ENCODE peak calls at places on chromosomes 13 and 19, in eight cellular contexts. One of them, this sample, is unnamed.

GRCh38 chr13:48749699-48750473 is 96.2 kb downstream of the CYSLTR2 start:
- DNase-seq in stomach: peak
- DNase-seq in H1: peak
- DNase-seq in transverse colon: peak
- DNase-seq in K562: peak
- DNase-seq in A549: peak
- DNase-seq in HepG2: peak
- DNase-seq in GM12878: peak
- DNase-seq in this sample: peak

GRCh38 chr13:94154362-94154761 is 325.1 kb downstream of the DCT start:
- DNase-seq in GM12878: no peak
- DNase-seq in A549: no peak
- DNase-seq in K562: no peak
- DNase-seq in transverse colon: no peak
- DNase-seq in stomach: peak
- DNase-seq in H1: no peak
- DNase-seq in HepG2: peak
- DNase-seq in this sample: no peak

GRCh38 chr13:101919541-101920306 is 467.2 kb downstream of the ITGBL1 start:
- DNase-seq in transverse colon: no peak
- DNase-seq in A549: no peak
- DNase-seq in H1: no peak
- DNase-seq in stomach: no peak
- DNase-seq in GM12878: no peak
- DNase-seq in HepG2: no peak
- DNase-seq in K562: no peak
- DNase-seq in this sample: no peak

GRCh38 chr13:90800082-90800746 is 547.3 kb upstream of the MIR17HG start:
- DNase-seq in K562: no peak
- DNase-seq in A549: no peak
- DNase-seq in GM12878: no peak
- DNase-seq in HepG2: no peak
- DNase-seq in transverse colon: peak
- DNase-seq in stomach: no peak
- DNase-seq in H1: no peak
- DNase-seq in this sample: peak

GRCh38 chr13:109180905-109181425 is 551.6 kb downstream of the MYO16 start:
- DNase-seq in HepG2: peak
- DNase-seq in stomach: no peak
- DNase-seq in A549: no peak
- DNase-seq in H1: no peak
- DNase-seq in GM12878: no peak
- DNase-seq in K562: no peak
- DNase-seq in transverse colon: no peak
- DNase-seq in this sample: no peak

GRCh38 chr19:58330458-58330857 is 3.7 kb downstream of the ZSCAN22 start:
- DNase-seq in HepG2: no peak
- DNase-seq in H1: no peak
- DNase-seq in transverse colon: no peak
- DNase-seq in stomach: peak
- DNase-seq in K562: peak
- DNase-seq in A549: no peak
- DNase-seq in GM12878: no peak
- DNase-seq in this sample: no peak

GRCh38 chr19:18656337-18657086 is 19.7 kb downstream of the KLHL26 start:
- DNase-seq in GM12878: no peak
- DNase-seq in transverse colon: no peak
- DNase-seq in H1: no peak
- DNase-seq in A549: no peak
- DNase-seq in HepG2: no peak
- DNase-seq in K562: no peak
- DNase-seq in stomach: no peak
- DNase-seq in this sample: no peak

GRCh38 chr13:109665211-109665610 is 121.2 kb downstream of the IRS2 start:
- DNase-seq in transverse colon: no peak
- DNase-seq in A549: no peak
- DNase-seq in K562: no peak
- DNase-seq in stomach: no peak
- DNase-seq in GM12878: no peak
- DNase-seq in HepG2: no peak
- DNase-seq in H1: no peak
- DNase-seq in this sample: no peak

GRCh38 chr19:39413903-39414608 is 1.6 kb downstream of the PLEKHG2 start:
- DNase-seq in H1: no peak
- DNase-seq in K562: peak
- DNase-seq in A549: peak
- DNase-seq in transverse colon: peak
- DNase-seq in stomach: no peak
- DNase-seq in GM12878: no peak
- DNase-seq in HepG2: peak
- DNase-seq in this sample: peak

GRCh38 chr13:96200810-96201209 is 110.9 kb downstream of the HS6ST3 start:
- DNase-seq in H1: no peak
- DNase-seq in GM12878: no peak
- DNase-seq in HepG2: no peak
- DNase-seq in A549: no peak
- DNase-seq in stomach: no peak
- DNase-seq in transverse colon: no peak
- DNase-seq in K562: no peak
- DNase-seq in this sample: no peak

GRCh38 chr19:7534531-7534980 is 961 bp upstream of the PNPLA6 start:
- DNase-seq in transverse colon: peak
- DNase-seq in K562: peak
- DNase-seq in H1: peak
- DNase-seq in HepG2: peak
- DNase-seq in stomach: peak
- DNase-seq in GM12878: no peak
- DNase-seq in A549: peak
- DNase-seq in this sample: peak

GRCh38 chr13:44181938-44182337 is 191.7 kb upstream of the SERP2 start:
- DNase-seq in H1: no peak
- DNase-seq in K562: no peak
- DNase-seq in A549: no peak
- DNase-seq in GM12878: no peak
- DNase-seq in stomach: no peak
- DNase-seq in transverse colon: no peak
- DNase-seq in HepG2: no peak
- DNase-seq in this sample: no peak

GRCh38 chr13:25190256-25190655 is 18.2 kb upstream of the AMER2 start:
- DNase-seq in A549: no peak
- DNase-seq in GM12878: no peak
- DNase-seq in K562: no peak
- DNase-seq in stomach: no peak
- DNase-seq in H1: no peak
- DNase-seq in HepG2: no peak
- DNase-seq in transverse colon: no peak
- DNase-seq in this sample: no peak

GRCh38 chr19:34452671-34453253 is 24.6 kb downstream of the UBA2 start:
- DNase-seq in H1: no peak
- DNase-seq in HepG2: no peak
- DNase-seq in K562: no peak
- DNase-seq in A549: no peak
- DNase-seq in stomach: no peak
- DNase-seq in GM12878: no peak
- DNase-seq in transverse colon: no peak
- DNase-seq in this sample: no peak

GRCh38 chr19:56837004-56837403 is 3.5 kb downstream of the PEG3 start:
- DNase-seq in H1: no peak
- DNase-seq in transverse colon: no peak
- DNase-seq in stomach: no peak
- DNase-seq in K562: no peak
- DNase-seq in A549: no peak
- DNase-seq in HepG2: peak
- DNase-seq in GM12878: no peak
- DNase-seq in this sample: peak

GRCh38 chr13:40624338-40624737 is 42.1 kb downstream of the FOXO1 start:
- DNase-seq in K562: no peak
- DNase-seq in A549: no peak
- DNase-seq in transverse colon: no peak
- DNase-seq in GM12878: no peak
- DNase-seq in H1: no peak
- DNase-seq in HepG2: no peak
- DNase-seq in stomach: no peak
- DNase-seq in this sample: no peak

GRCh38 chr13:46373623-46374022 is 13.4 kb downstream of the RUBCNL start:
- DNase-seq in stomach: no peak
- DNase-seq in GM12878: no peak
- DNase-seq in HepG2: no peak
- DNase-seq in K562: no peak
- DNase-seq in H1: no peak
- DNase-seq in transverse colon: peak
- DNase-seq in A549: no peak
- DNase-seq in this sample: no peak

GRCh38 chr13:95403349-95404140 is 102.3 kb upstream of the ABCC4 start:
- DNase-seq in stomach: no peak
- DNase-seq in A549: no peak
- DNase-seq in H1: peak
- DNase-seq in HepG2: no peak
- DNase-seq in GM12878: no peak
- DNase-seq in transverse colon: no peak
- DNase-seq in K562: no peak
- DNase-seq in this sample: no peak

GRCh38 chr19:53908106-53908932 is 759 bp upstream of the CACNG7 start:
- DNase-seq in H1: no peak
- DNase-seq in transverse colon: no peak
- DNase-seq in GM12878: no peak
- DNase-seq in HepG2: no peak
- DNase-seq in stomach: peak
- DNase-seq in K562: peak
- DNase-seq in A549: peak
- DNase-seq in this sample: peak

GRCh38 chr13:99516153-99516929 is 15.1 kb downstream of the TM9SF2 start:
- DNase-seq in GM12878: no peak
- DNase-seq in A549: no peak
- DNase-seq in K562: no peak
- DNase-seq in H1: no peak
- DNase-seq in HepG2: no peak
- DNase-seq in stomach: no peak
- DNase-seq in transverse colon: no peak
- DNase-seq in this sample: no peak

GRCh38 chr19:39389621-39390414 is 1.1 kb downstream of the PAF1 start:
- DNase-seq in K562: no peak
- DNase-seq in GM12878: no peak
- DNase-seq in transverse colon: no peak
- DNase-seq in stomach: no peak
- DNase-seq in HepG2: no peak
- DNase-seq in H1: no peak
- DNase-seq in A549: no peak
- DNase-seq in this sample: no peak

GRCh38 chr13:99655351-99656091 is 154.2 kb downstream of the TM9SF2 start:
- DNase-seq in stomach: no peak
- DNase-seq in GM12878: no peak
- DNase-seq in H1: no peak
- DNase-seq in K562: no peak
- DNase-seq in HepG2: peak
- DNase-seq in transverse colon: no peak
- DNase-seq in A549: peak
- DNase-seq in this sample: no peak

DNA sequence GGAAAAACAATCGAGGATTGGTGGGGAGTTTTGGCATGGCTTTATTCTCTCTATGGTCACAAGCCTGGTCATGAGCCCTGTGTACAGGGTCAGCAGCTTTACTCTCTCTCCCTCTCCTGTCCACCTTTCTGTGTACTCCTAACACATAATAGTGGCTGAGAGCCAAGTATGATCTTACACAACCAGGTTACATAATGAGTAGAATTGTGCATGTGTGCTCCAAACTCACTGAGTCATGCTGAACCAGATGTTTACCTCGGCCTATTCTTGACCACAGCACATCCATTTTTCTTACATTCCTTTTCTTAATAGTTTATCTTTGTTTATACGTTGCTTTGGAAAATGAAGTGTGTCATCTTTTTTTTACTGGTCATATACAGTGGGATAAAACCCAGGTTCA is 53.1 kb downstream of the ZNF254 start:
- DNase-seq in A549: peak
- DNase-seq in H1: no peak
- DNase-seq in HepG2: peak
- DNase-seq in GM12878: no peak
- DNase-seq in stomach: no peak
- DNase-seq in K562: peak
- DNase-seq in transverse colon: no peak
- DNase-seq in this sample: no peak
- TF ChIP-seq EP300 in A549: no peak
- TF ChIP-seq EP300 in H1: no peak
- TF ChIP-seq EP300 in HepG2: no peak
- TF ChIP-seq EP300 in GM12878: no peak
- TF ChIP-seq EP300 in stomach: no peak
- TF ChIP-seq EP300 in K562: no peak
- TF ChIP-seq EP300 in transverse colon: no peak
- TF ChIP-seq EP300 in this sample: no peak

GRCh38 chr19:31969110-31969509 is 376.3 kb upstream of the ZNF507 start:
- DNase-seq in A549: no peak
- DNase-seq in K562: no peak
- DNase-seq in transverse colon: no peak
- DNase-seq in stomach: no peak
- DNase-seq in H1: no peak
- DNase-seq in GM12878: no peak
- DNase-seq in HepG2: no peak
- DNase-seq in this sample: peak
- H3K27ac ChIP-seq in A549: no peak
- H3K27ac ChIP-seq in K562: no peak
- H3K27ac ChIP-seq in transverse colon: peak
- H3K27ac ChIP-seq in stomach: no peak
- H3K27ac ChIP-seq in H1: no peak
- H3K27ac ChIP-seq in GM12878: no peak
- H3K27ac ChIP-seq in HepG2: no peak
- H3K27ac ChIP-seq in this sample: peak

GRCh38 chr19:42023943-42024260 is 29.9 kb upstream of the ATP1A3 start:
- DNase-seq in K562: no peak
- DNase-seq in stomach: no peak
- DNase-seq in transverse colon: no peak
- DNase-seq in HepG2: no peak
- DNase-seq in A549: no peak
- DNase-seq in H1: no peak
- DNase-seq in GM12878: no peak
- DNase-seq in this sample: no peak
- TF ChIP-seq EP300 in K562: no peak
- TF ChIP-seq EP300 in stomach: no peak
- TF ChIP-seq EP300 in transverse colon: no peak
- TF ChIP-seq EP300 in HepG2: no peak
- TF ChIP-seq EP300 in A549: no peak
- TF ChIP-seq EP300 in H1: no peak
- TF ChIP-seq EP300 in GM12878: no peak
- TF ChIP-seq EP300 in this sample: no peak

DNA sequence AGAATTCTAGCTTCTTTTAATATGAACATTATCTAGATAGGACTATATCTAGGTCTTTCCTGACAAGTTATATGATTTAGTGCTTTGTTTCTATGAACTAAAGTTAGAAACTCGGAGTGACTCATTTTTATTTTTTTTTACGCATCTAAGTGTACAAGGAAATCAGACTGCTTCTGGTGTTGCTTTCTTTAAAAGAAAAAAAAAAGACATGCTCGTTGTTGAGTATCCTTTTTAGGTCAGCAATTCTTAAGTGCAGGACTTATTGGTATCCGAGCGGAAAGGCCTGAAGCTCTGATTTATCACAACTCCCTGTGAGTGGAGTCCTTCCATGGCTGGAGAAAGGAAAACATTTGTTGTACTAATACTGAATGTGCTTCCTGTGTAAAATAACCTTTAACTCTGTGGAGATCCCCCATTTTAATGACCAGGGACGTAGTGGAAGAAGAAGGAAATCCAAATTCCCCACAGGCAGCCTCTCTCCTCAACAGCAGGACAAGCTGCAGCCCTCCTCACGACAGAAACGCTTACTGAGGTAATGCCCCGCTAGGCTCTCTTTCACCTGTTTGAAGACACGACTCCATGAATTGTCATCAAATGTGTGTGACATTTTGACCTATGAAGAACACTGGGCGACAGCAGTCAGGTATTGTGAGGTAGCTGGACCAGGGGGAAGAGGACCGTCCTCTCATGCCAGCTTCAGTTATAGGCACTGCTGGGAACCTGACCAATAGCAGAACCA is 17.9 kb upstream of the POMP start:
- DNase-seq in H1: no peak
- DNase-seq in A549: no peak
- DNase-seq in K562: no peak
- DNase-seq in HepG2: no peak
- DNase-seq in GM12878: no peak
- DNase-seq in stomach: no peak
- DNase-seq in transverse colon: no peak
- DNase-seq in this sample: no peak
- H3K27ac ChIP-seq in H1: no peak
- H3K27ac ChIP-seq in A549: no peak
- H3K27ac ChIP-seq in K562: no peak
- H3K27ac ChIP-seq in HepG2: no peak
- H3K27ac ChIP-seq in GM12878: peak
- H3K27ac ChIP-seq in stomach: no peak
- H3K27ac ChIP-seq in transverse colon: peak
- H3K27ac ChIP-seq in this sample: no peak

This sample was measured in ovary.